ENCODE peak calls at places on chromosomes 2 and 18, in six cellular contexts. R is omental fat pad; C is GM13976; O is amygdala; K is skeletal muscle cell; F is activated effector memory CD4-positive, alpha-beta T cell treated with Interleukin-2 at 50 U/mL for 16 hours. L is an unnamed sample.

GRCh38 chr2:26704441-26704977 is 12.0 kb downstream of the KCNK3 start:
- DNase-seq in R (no peak), C (no peak), O (no peak), K (peak; percentile 24), F (no peak), L (peak; percentile 29)

GRCh38 chr2:237254911-237255578 is 158.9 kb downstream of the COL6A3 start:
- DNase-seq in R (no peak), C (no peak), O (no peak), K (peak; percentile 73), F (no peak), L (peak; percentile 65)

GRCh38 chr2:180763249-180763989 is 217.0 kb upstream of the UBE2E3 start:
- DNase-seq in R (no peak), C (no peak), O (no peak), K (no peak), F (no peak), L (no peak)

GRCh38 chr18:38167623-38168022 is 602.0 kb upstream of the CELF4 start:
- DNase-seq in R (no peak), C (no peak), O (no peak), K (no peak), F (no peak), L (no peak)

GRCh38 chr2:64543006-64543697 is 19.0 kb downstream of the AFTPH start:
- DNase-seq in R (no peak), C (no peak), O (no peak), K (no peak), F (no peak), L (no peak)

GRCh38 chr18:24023185-24023814 is 8.7 kb downstream of the TTC39C start:
- DNase-seq in R (no peak), C (no peak), O (no peak), K (no peak), F (no peak), L (no peak)

GRCh38 chr2:163213699-163214098 is 375.1 kb upstream of the KCNH7 start:
- DNase-seq in R (no peak), C (no peak), O (no peak), K (peak; percentile 90), F (no peak), L (no peak)

GRCh38 chr2:79219383-79219988 is 59.9 kb upstream of the REG3A start:
- DNase-seq in R (no peak), C (peak; percentile 42), O (no peak), K (no peak), F (no peak), L (peak; percentile 22)

GRCh38 chr2:241107384-241107783 is 5.3 kb upstream of the MTERF4 start:
- DNase-seq in R (no peak), C (no peak), O (no peak), K (no peak), F (no peak), L (no peak)

GRCh38 chr2:226427538-226428307 is 371.9 kb downstream of the IRS1 start:
- DNase-seq in R (no peak), C (no peak), O (no peak), K (peak; percentile 86), F (no peak), L (peak; percentile 80)

GRCh38 chr2:233387667-233388528 is 33.6 kb downstream of the DGKD start:
- DNase-seq in R (peak; percentile 70), C (no peak), O (peak; percentile 52), K (peak; percentile 95), F (no peak), L (peak; percentile 94)

GRCh38 chr2:236214331-236214995 is 46.3 kb upstream of the GBX2 start:
- DNase-seq in R (no peak), C (no peak), O (no peak), K (no peak), F (no peak), L (no peak)

GRCh38 chr2:9812945-9813311 is 30.3 kb upstream of the TAF1B start:
- DNase-seq in R (no peak), C (no peak), O (no peak), K (no peak), F (no peak), L (no peak)

GRCh38 chr2:233542507-233542906 is 24.1 kb downstream of the USP40 start:
- DNase-seq in R (peak; percentile 38), C (no peak), O (no peak), K (peak; percentile 74), F (no peak), L (no peak)

GRCh38 chr2:88913280-88913679 is 221.8 kb downstream of the RPIA start:
- DNase-seq in R (no peak), C (no peak), O (no peak), K (no peak), F (no peak), L (no peak)

GRCh38 chr18:50398947-50399346 is 24.1 kb downstream of the SKA1 start:
- DNase-seq in R (no peak), C (no peak), O (no peak), K (no peak), F (no peak), L (no peak)

GRCh38 chr2:143264851-143265250 is 135.6 kb downstream of the ARHGAP15 start:
- DNase-seq in R (no peak), C (no peak), O (no peak), K (peak; percentile 87), F (no peak), L (peak; percentile 96)

GRCh38 chr2:227447606-227448005 is 24.4 kb upstream of the AGFG1 start:
- DNase-seq in R (no peak), C (no peak), O (no peak), K (no peak), F (no peak), L (peak; percentile 46)

GRCh38 chr2:7886665-7887064 is 795.2 kb upstream of the ID2 start:
- DNase-seq in R (no peak), C (no peak), O (no peak), K (no peak), F (no peak), L (no peak)

GRCh38 chr2:119746836-119747235 is 12.9 kb upstream of the PTPN4 start:
- DNase-seq in R (no peak), C (no peak), O (no peak), K (no peak), F (no peak), L (no peak)

GRCh38 chr2:180056367-180057118 is 49.4 kb upstream of the CWC22 start:
- DNase-seq in R (no peak), C (no peak), O (no peak), K (no peak), F (no peak), L (no peak)

GRCh38 chr2:25895046-25895445 is 16.8 kb upstream of the ASXL2 start:
- DNase-seq in R (no peak), C (no peak), O (no peak), K (no peak), F (no peak), L (no peak)

GRCh38 chr2:118842687-118843491 is 4.6 kb downstream of the EN1 start:
- DNase-seq in R (no peak), C (peak; percentile 35), O (no peak), K (no peak), F (no peak), L (no peak)

GRCh38 chr18:68342039-68342659 is 372.8 kb downstream of the TMX3 start:
- DNase-seq in R (no peak), C (no peak), O (no peak), K (no peak), F (no peak), L (no peak)

GRCh38 chr2:66577331-66578041 is 142.6 kb downstream of the MEIS1 start:
- DNase-seq in R (no peak), C (no peak), O (no peak), K (no peak), F (no peak), L (no peak)

GRCh38 chr2:179692610-179693009 is 168.8 kb downstream of the ZNF385B start:
- DNase-seq in R (no peak), C (no peak), O (no peak), K (no peak), F (no peak), L (no peak)

L was measured in astrocyte of the cerebellum.